ENCODE peak calls at places on chromosomes 16 and 17, in five cellular contexts. L, K, J, Z and D are unnamed samples.

GRCh38 chr17:43556292-43556691 is 10.2 kb upstream of the ETV4 start:
- DNase-seq in L (peak; percentile 79), K (no peak), J (peak; percentile 76), Z (no peak), D (peak; percentile 49)

GRCh38 chr17:2770129-2770528 is 20.7 kb upstream of the CCDC92B start:
- DNase-seq in L (no peak), K (no peak), J (no peak), Z (no peak), D (no peak)

GRCh38 chr17:77233635-77234334 is 93.0 kb downstream of the SEC14L1 start:
- DNase-seq in L (no peak), K (no peak), J (peak; percentile 72), Z (peak; percentile 50), D (peak; percentile 68)

GRCh38 chr16:4886151-4886550 is 38.9 kb downstream of the UBN1 start:
- DNase-seq in L (no peak), K (no peak), J (no peak), Z (no peak), D (no peak)

GRCh38 chr17:7208754-7209460 is 10.7 kb downstream of the DLG4 start:
- DNase-seq in L (no peak), K (no peak), J (no peak), Z (no peak), D (no peak)

GRCh38 chr17:58281511-58282011 is 826 bp upstream of the MPO start:
- DNase-seq in L (no peak), K (no peak), J (no peak), Z (no peak), D (no peak)

GRCh38 chr16:26197707-26198106 is 505.9 kb downstream of the HS3ST4 start:
- DNase-seq in L (no peak), K (no peak), J (no peak), Z (no peak), D (no peak)

GRCh38 chr16:1450218-1450617 is 5.9 kb upstream of the CCDC154 start:
- DNase-seq in L (no peak), K (no peak), J (no peak), Z (no peak), D (no peak)

GRCh38 chr16:71287454-71287853 is 1.7 kb downstream of the CMTR2 start:
- DNase-seq in L (no peak), K (no peak), J (no peak), Z (no peak), D (no peak)

GRCh38 chr17:19003543-19003965 is 1.0 kb downstream of the FAM83G start:
- DNase-seq in L (no peak), K (no peak), J (no peak), Z (no peak), D (no peak)